ENCODE peak calls at places on chromosomes 12 and 14, in five cellular contexts. C is RWPE1; R is AG09309; I is lung; M is activated gamma-delta T cell treated with anti-CD3 and anti-CD28 coated beads, Interleukin-2, amount 50 U/mL, for 16 hours. B is an unnamed sample.

GRCh38 chr14:90397401-90398314 is 829 bp downstream of the CALM1 start:
- DNase-seq in C (peak), R (no peak), I (peak), M (peak), B (peak)

GRCh38 chr14:34175574-34175973 is 224.7 kb upstream of the EGLN3 start:
- DNase-seq in C (no peak), R (no peak), I (no peak), M (no peak), B (no peak)

GRCh38 chr14:65320661-65321308 is 91.7 kb upstream of the FUT8 start:
- DNase-seq in C (no peak), R (no peak), I (no peak), M (no peak), B (no peak)

GRCh38 chr14:33986804-33987203 is 35.9 kb upstream of the EGLN3 start:
- DNase-seq in C (peak), R (peak), I (no peak), M (no peak), B (no peak)

GRCh38 chr14:24353551-24354529 is 14.0 kb upstream of the RIPK3 start:
- DNase-seq in C (no peak), R (no peak), I (no peak), M (no peak), B (no peak)

GRCh38 chr12:98870521-98870920 is 225.4 kb downstream of the APAF1 start:
- DNase-seq in C (no peak), R (no peak), I (no peak), M (no peak), B (no peak)

GRCh38 chr12:132700212-132700913 is 10.3 kb upstream of the PGAM5 start:
- DNase-seq in C (no peak), R (peak), I (no peak), M (no peak), B (no peak)

GRCh38 chr12:120902846-120903381 is 1.2 kb downstream of the SPPL3 start:
- DNase-seq in C (no peak), R (no peak), I (no peak), M (no peak), B (no peak)

GRCh38 chr12:120119395-120119973 is 2.9 kb upstream of the RAB35 start:
- DNase-seq in C (no peak), R (no peak), I (no peak), M (no peak), B (no peak)

GRCh38 chr14:77593501-77593911 is 22.9 kb downstream of the SPTLC2 start:
- DNase-seq in C (no peak), R (no peak), I (no peak), M (no peak), B (no peak)

GRCh38 chr12:67042697-67043131 is 226.4 kb upstream of the CAND1 start:
- DNase-seq in C (peak), R (no peak), I (no peak), M (no peak), B (no peak)

GRCh38 chr12:118060301-118061010 is 523 bp downstream of the WSB2 start:
- DNase-seq in C (peak), R (no peak), I (peak), M (no peak), B (no peak)

GRCh38 chr14:70045715-70046535 is 142.8 kb downstream of the SLC8A3 start:
- DNase-seq in C (peak), R (no peak), I (peak), M (no peak), B (peak)

GRCh38 chr14:57714487-57714899 is 151.4 kb downstream of the SLC35F4 start:
- DNase-seq in C (no peak), R (no peak), I (no peak), M (no peak), B (no peak)

GRCh38 chr12:65786041-65786440 is 38.2 kb upstream of the HMGA2 start:
- DNase-seq in C (no peak), R (no peak), I (no peak), M (no peak), B (no peak)

GRCh38 chr12:27652174-27652763 is 44.0 kb upstream of the REP15 start:
- DNase-seq in C (peak), R (peak), I (peak), M (peak), B (peak)

GRCh38 chr12:131604146-131604844 is 106.6 kb upstream of the SFSWAP start:
- DNase-seq in C (no peak), R (no peak), I (no peak), M (no peak), B (no peak)

GRCh38 chr12:2490746-2491145 is 304.0 kb upstream of the FKBP4 start:
- DNase-seq in C (no peak), R (no peak), I (no peak), M (no peak), B (no peak)

GRCh38 chr14:21933681-21934080 is 260.1 kb upstream of the OR4E1 start:
- DNase-seq in C (peak), R (no peak), I (no peak), M (no peak), B (no peak)

GRCh38 chr12:42696424-42697149 is 107.0 kb upstream of the PRICKLE1 start:
- DNase-seq in C (no peak), R (peak), I (peak), M (no peak), B (no peak)

GRCh38 chr14:91332448-91333059 is 85.1 kb downstream of the CCDC88C start:
- DNase-seq in C (no peak), R (no peak), I (no peak), M (no peak), B (no peak)

GRCh38 chr12:96720363-96720705 is 186.7 kb upstream of the NEDD1 start:
- DNase-seq in C (peak), R (no peak), I (no peak), M (no peak), B (peak)

GRCh38 chr12:31585895-31586294 is 5.0 kb downstream of the DENND5B start:
- DNase-seq in C (no peak), R (no peak), I (no peak), M (no peak), B (no peak)

GRCh38 chr14:95468416-95469133 is 47.9 kb downstream of the SYNE3 start:
- DNase-seq in C (no peak), R (no peak), I (no peak), M (no peak), B (peak)

GRCh38 chr14:90560529-90560928 is 163.7 kb downstream of the CALM1 start:
- DNase-seq in C (no peak), R (no peak), I (no peak), M (no peak), B (no peak)

GRCh38 chr12:26740991-26741390 is 92.0 kb downstream of the ITPR2 start:
- DNase-seq in C (no peak), R (no peak), I (no peak), M (no peak), B (no peak)

GRCh38 chr14:73058923-73059311 is 583 bp downstream of the RBM25 start:
- DNase-seq in C (peak), R (no peak), I (peak), M (no peak), B (peak)

GRCh38 chr14:99188721-99189120 is 83.3 kb downstream of the BCL11B start:
- DNase-seq in C (no peak), R (no peak), I (no peak), M (no peak), B (no peak)

GRCh38 chr14:65159281-65160062 is 57.2 kb upstream of the MAX start:
- DNase-seq in C (no peak), R (no peak), I (no peak), M (no peak), B (no peak)

GRCh38 chr12:93783827-93784226 is 106.7 kb downstream of the CRADD start:
- DNase-seq in C (no peak), R (no peak), I (no peak), M (no peak), B (no peak)

GRCh38 chr14:102558566-102558965 is 33.9 kb upstream of the RCOR1 start:
- DNase-seq in C (no peak), R (no peak), I (no peak), M (no peak), B (no peak)

GRCh38 chr12:48044396-48044795 is 40.1 kb upstream of the COL2A1 start:
- DNase-seq in C (no peak), R (no peak), I (peak), M (no peak), B (no peak)

GRCh38 chr12:104370989-104371870 is 67.7 kb downstream of the EID3 start:
- DNase-seq in C (peak), R (no peak), I (no peak), M (no peak), B (no peak)

GRCh38 chr12:31021809-31022492 is 51.7 kb upstream of the DDX11 start:
- DNase-seq in C (no peak), R (no peak), I (no peak), M (no peak), B (no peak)

GRCh38 chr14:99535448-99535847 is 54.2 kb downstream of the CCNK start:
- DNase-seq in C (no peak), R (no peak), I (no peak), M (no peak), B (no peak)

B was measured in HuH-7.